ENCODE peak calls at places on chromosome 17, in ten cellular contexts. B, T, E, P, Y, U, K, X, V and Z are unnamed samples.

GRCh38 chr17:50274142-50274944 is at the start of gene TMEM92:
- DNase-seq in P (peak), K (no peak), E (peak), B (no peak), Y (peak), V (peak), X (no peak), U (no peak), T (peak), Z (no peak)

GRCh38 chr17:81514735-81515529 is 2.3 kb upstream of the ACTG1 start:
- DNase-seq in B (peak), U (no peak), V (peak), K (peak), Y (peak), P (peak), X (peak), E (peak), T (peak), Z (peak)

GRCh38 chr17:40315678-40316570 is 6.9 kb downstream of the RARA start:
- DNase-seq in V (no peak), T (no peak), B (no peak), X (peak), K (no peak), P (no peak), Y (no peak), E (no peak), U (no peak), Z (peak)

GRCh38 chr17:49995055-49995738 is at the start of gene DLX3:
- DNase-seq in Y (peak), K (peak), E (peak), B (no peak), X (no peak), T (no peak), P (peak), U (no peak), V (no peak), Z (no peak)

GRCh38 chr17:39759204-39759603 is 21.5 kb downstream of the GRB7 start:
- DNase-seq in T (no peak), K (no peak), P (no peak), U (no peak), Y (no peak), B (no peak), X (no peak), E (no peak), V (no peak), Z (no peak)

GRCh38 chr17:82871056-82871775 is 31.4 kb upstream of the ZNF750 start:
- DNase-seq in X (no peak), V (no peak), Y (no peak), P (no peak), B (no peak), K (no peak), E (no peak), T (no peak), U (peak), Z (no peak)

GRCh38 chr17:67388986-67389385 is 11.9 kb downstream of the PITPNC1 start:
- DNase-seq in X (no peak), B (no peak), E (no peak), K (no peak), Y (no peak), U (no peak), T (no peak), V (no peak), P (no peak), Z (no peak)

GRCh38 chr17:42653179-42654124 is 5.6 kb upstream of the TUBG2 start:
- DNase-seq in E (peak), P (no peak), Y (peak), B (no peak), U (no peak), K (peak), X (peak), V (peak), T (no peak), Z (peak)

GRCh38 chr17:5715478-5715877 is 131.2 kb upstream of the NLRP1 start:
- DNase-seq in E (no peak), Y (no peak), V (no peak), T (no peak), P (no peak), B (no peak), K (peak), U (no peak), X (no peak), Z (no peak)

GRCh38 chr17:4610656-4611055 is 26.3 kb downstream of the SMTNL2 start:
- DNase-seq in U (no peak), B (no peak), X (no peak), Y (no peak), K (no peak), E (no peak), V (no peak), T (no peak), P (no peak), Z (no peak)

GRCh38 chr17:82332669-82333278 is 792 bp downstream of the SECTM1 start:
- DNase-seq in Y (peak), P (peak), U (no peak), T (peak), B (no peak), X (no peak), E (peak), V (peak), K (peak), Z (no peak)

GRCh38 chr17:49703557-49704277 is 4.0 kb downstream of the SLC35B1 start:
- DNase-seq in V (no peak), B (peak), K (peak), E (peak), U (no peak), T (peak), X (no peak), P (peak), Y (peak), Z (peak)

GRCh38 chr17:57226793-57227192 is 29.5 kb upstream of the MSI2 start:
- DNase-seq in E (no peak), T (no peak), U (no peak), Y (no peak), P (no peak), K (no peak), X (no peak), V (no peak), B (no peak), Z (no peak)

GRCh38 chr17:79840204-79840988 is 1.2 kb upstream of the CBX4 start:
- DNase-seq in T (no peak), Y (peak), B (no peak), U (no peak), X (peak), P (peak), E (peak), V (no peak), K (peak), Z (peak)

GRCh38 chr17:50003916-50004315 is 8.9 kb upstream of the DLX3 start:
- DNase-seq in B (no peak), E (no peak), K (no peak), V (no peak), P (no peak), X (no peak), Y (no peak), T (no peak), U (no peak), Z (no peak)

GRCh38 chr17:39605492-39606433 is 2.0 kb downstream of the NEUROD2 start:
- DNase-seq in P (peak), E (no peak), Y (no peak), V (no peak), B (no peak), X (no peak), U (no peak), K (no peak), T (no peak), Z (peak)

GRCh38 chr17:37400505-37400904 is 6.1 kb downstream of the ACACA start:
- DNase-seq in K (no peak), Y (no peak), B (no peak), V (no peak), X (no peak), T (no peak), P (no peak), U (no peak), E (no peak), Z (no peak)

GRCh38 chr17:81036128-81036891 is 1.4 kb downstream of the BAIAP2 start:
- DNase-seq in P (no peak), U (no peak), X (no peak), K (no peak), V (no peak), E (no peak), T (no peak), Y (no peak), B (no peak), Z (peak)

GRCh38 chr17:27408891-27409290 is 47.4 kb upstream of the KSR1 start:
- DNase-seq in P (peak), K (no peak), U (no peak), B (no peak), T (peak), Y (no peak), V (no peak), X (no peak), E (no peak), Z (no peak)

GRCh38 chr17:8965394-8966168 is at the start of gene PIK3R5:
- DNase-seq in K (peak), U (peak), V (peak), E (peak), Y (peak), B (no peak), X (no peak), T (no peak), P (no peak), Z (peak)

GRCh38 chr17:82107341-82107860 is 9.4 kb upstream of the FASN start:
- DNase-seq in T (no peak), K (no peak), X (no peak), Y (no peak), U (no peak), E (peak), V (no peak), P (peak), B (peak), Z (peak)

GRCh38 chr17:28554565-28554964 is 2.1 kb upstream of the UNC119 start:
- DNase-seq in E (no peak), B (no peak), P (peak), V (no peak), T (no peak), K (no peak), U (no peak), Y (no peak), X (no peak), Z (no peak)

GRCh38 chr17:37844158-37844976 is 79.8 kb upstream of the TBC1D3K start:
- DNase-seq in B (peak), U (no peak), T (peak), X (no peak), K (peak), E (peak), Y (peak), V (peak), P (peak), Z (peak)

GRCh38 chr17:75345514-75346167 is 56.4 kb upstream of the SLC25A19 start:
- DNase-seq in E (no peak), P (no peak), T (no peak), U (no peak), B (no peak), Y (no peak), V (no peak), K (no peak), X (no peak), Z (peak)
- TF ChIP-seq POLR2A in E (no peak), P (no peak), T (no peak), U (peak), B (no peak), Y (no peak), V (no peak), K (no peak), X (no peak), Z (no peak)

GRCh38 chr17:61328351-61328750 is 71.3 kb upstream of the TBX2 start:
- DNase-seq in V (no peak), U (no peak), P (no peak), Y (no peak), E (no peak), X (no peak), B (no peak), T (no peak), K (no peak), Z (no peak)
- TF ChIP-seq POLR2A in V (no peak), U (no peak), P (no peak), Y (no peak), E (no peak), X (no peak), B (no peak), T (no peak), K (no peak), Z (no peak)

GRCh38 chr17:65548570-65548969 is 12.9 kb downstream of the AXIN2 start:
- DNase-seq in V (no peak), X (no peak), K (no peak), T (no peak), P (no peak), E (no peak), U (no peak), B (no peak), Y (no peak), Z (no peak)

GRCh38 chr17:65546579-65546978 is 14.9 kb downstream of the AXIN2 start:
- DNase-seq in B (no peak), E (no peak), P (no peak), X (no peak), Y (no peak), K (no peak), T (no peak), U (no peak), V (no peak), Z (no peak)

GRCh38 chr17:65544658-65545057 is 16.8 kb downstream of the AXIN2 start:
- DNase-seq in T (no peak), V (no peak), B (no peak), K (no peak), U (no peak), X (no peak), E (no peak), Y (no peak), P (no peak), Z (no peak)

GRCh38 chr17:65545708-65546523 is 15.5 kb downstream of the AXIN2 start:
- DNase-seq in Y (no peak), E (no peak), K (no peak), X (no peak), V (no peak), T (no peak), P (no peak), U (no peak), B (no peak), Z (no peak)

GRCh38 chr17:65547253-65547670 is 14.2 kb downstream of the AXIN2 start:
- DNase-seq in K (peak), E (peak), V (no peak), X (no peak), Y (no peak), U (no peak), T (no peak), B (peak), P (peak), Z (no peak)
- TF ChIP-seq POLR2A in K (no peak), E (no peak), V (no peak), X (no peak), Y (no peak), U (no peak), T (no peak), B (no peak), P (no peak), Z (no peak)

DNA sequence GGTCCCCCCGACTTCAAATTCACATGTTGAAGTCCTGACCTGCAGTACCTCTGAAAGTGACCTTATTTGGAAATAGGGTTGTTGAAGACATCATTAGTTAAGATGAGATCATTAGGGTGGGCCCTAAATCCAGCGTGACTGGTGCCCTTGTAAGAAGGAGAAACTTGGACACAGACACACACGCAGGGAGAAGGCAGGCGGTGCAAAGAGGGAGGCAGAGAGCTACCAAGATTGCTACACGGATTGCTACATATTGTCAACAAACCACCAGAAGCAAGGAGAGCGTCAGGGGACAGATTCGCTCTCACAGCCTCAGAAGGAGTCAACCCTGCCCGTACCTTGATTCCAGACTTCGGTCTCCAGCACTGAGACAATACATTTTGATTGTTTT is 6.8 kb upstream of the WBP2 start:
- DNase-seq in K (no peak), X (no peak), Y (peak), U (no peak), B (no peak), P (no peak), E (no peak), T (no peak), V (no peak), Z (no peak)
- TF ChIP-seq POLR2A in K (no peak), X (no peak), Y (no peak), U (no peak), B (no peak), P (no peak), E (no peak), T (no peak), V (no peak), Z (no peak)

GRCh38 chr17:2090804-2091534 is 36.1 kb downstream of the HIC1 start:
- DNase-seq in E (no peak), Y (peak), T (peak), K (peak), B (no peak), X (peak), P (peak), V (peak), U (no peak), Z (no peak)
- TF ChIP-seq POLR2A in E (no peak), Y (no peak), T (no peak), K (no peak), B (no peak), X (no peak), P (no peak), V (no peak), U (peak), Z (no peak)

GRCh38 chr17:47223007-47223406 is 13.9 kb downstream of the MYL4 start:
- DNase-seq in U (no peak), Y (no peak), V (no peak), E (no peak), B (no peak), K (no peak), T (no peak), X (no peak), P (no peak), Z (no peak)
- TF ChIP-seq POLR2A in U (no peak), Y (no peak), V (no peak), E (no peak), B (no peak), K (no peak), T (no peak), X (no peak), P (no peak), Z (no peak)

GRCh38 chr17:64300566-64300965 is 37.5 kb upstream of the TEX2 start:
- DNase-seq in K (no peak), B (no peak), P (no peak), X (no peak), E (no peak), V (no peak), U (no peak), T (no peak), Y (no peak), Z (no peak)
- TF ChIP-seq POLR2A in K (no peak), B (no peak), P (no peak), X (no peak), E (no peak), V (no peak), U (no peak), T (no peak), Y (no peak), Z (no peak)

GRCh38 chr17:44192750-44193149 is 6.0 kb downstream of the TMUB2 start:
- DNase-seq in P (no peak), Y (no peak), B (no peak), X (no peak), E (no peak), K (no peak), U (no peak), V (no peak), T (no peak), Z (no peak)
- TF ChIP-seq POLR2A in P (no peak), Y (no peak), B (no peak), X (no peak), E (no peak), K (no peak), U (peak), V (no peak), T (no peak), Z (no peak)

GRCh38 chr17:78675316-78675616 is 98.1 kb upstream of the DNAH17 start:
- DNase-seq in V (no peak), K (no peak), X (no peak), Y (no peak), E (no peak), T (no peak), U (no peak), P (no peak), B (no peak), Z (no peak)

GRCh38 chr17:78673395-78673794 is 96.2 kb upstream of the DNAH17 start:
- DNase-seq in P (no peak), U (no peak), T (no peak), K (no peak), B (no peak), Y (no peak), V (no peak), E (no peak), X (no peak), Z (no peak)

GRCh38 chr17:78674156-78674555 is 97.0 kb upstream of the DNAH17 start:
- DNase-seq in K (no peak), P (no peak), Y (no peak), U (no peak), E (peak), X (no peak), T (no peak), B (no peak), V (no peak), Z (no peak)

GRCh38 chr17:78675836-78676235 is 98.6 kb upstream of the DNAH17 start:
- DNase-seq in B (no peak), X (no peak), U (no peak), E (no peak), P (no peak), V (no peak), K (no peak), T (no peak), Y (no peak), Z (no peak)

GRCh38 chr17:78674595-78675315 is 97.6 kb upstream of the DNAH17 start:
- DNase-seq in P (no peak), T (no peak), X (no peak), U (no peak), K (no peak), B (no peak), Y (no peak), E (peak), V (peak), Z (no peak)
- TF ChIP-seq POLR2A in P (no peak), T (no peak), X (no peak), U (peak), K (no peak), B (no peak), Y (no peak), E (no peak), V (no peak), Z (no peak)

GRCh38 chr17:77245162-77245926 is 104.6 kb downstream of the SEC14L1 start:
- DNase-seq in Y (no peak), U (peak), P (no peak), T (no peak), V (no peak), K (no peak), E (no peak), B (no peak), X (no peak), Z (no peak)
- TF ChIP-seq POLR2A in Y (no peak), U (no peak), P (no peak), T (no peak), V (no peak), K (no peak), E (no peak), B (no peak), X (no peak), Z (no peak)